ENCODE peak calls at places on chromosomes 1 and 21, in four cellular contexts. S is NT2/D1, M is nucleus accumbens, V is NCI-H1436. Y is an unnamed sample.

GRCh38 chr1:55131801-55132200 is 83.4 kb downstream of the USP24 start:
- DNase-seq in S (no peak), M (no peak), V (no peak), Y (no peak)

GRCh38 chr1:11046270-11046566 is 821 bp downstream of the MASP2 start:
- DNase-seq in S (no peak), M (no peak), V (no peak), Y (no peak)

GRCh38 chr1:207089627-207090265 is 1.1 kb downstream of the C4BPB start:
- DNase-seq in S (no peak), M (no peak), V (no peak), Y (no peak)

GRCh38 chr1:201126832-201127754 is at the start of gene ASCL5:
- DNase-seq in S (no peak), M (no peak), V (no peak), Y (no peak)

GRCh38 chr1:31984419-31985347 is 29.0 kb upstream of the KHDRBS1 start:
- DNase-seq in S (no peak), M (no peak), V (no peak), Y (no peak)

GRCh38 chr21:39029086-39029772 is 154.0 kb downstream of the PSMG1 start:
- DNase-seq in S (no peak), M (no peak), V (no peak), Y (no peak)

GRCh38 chr21:39705849-39706248 is 39.1 kb upstream of the IGSF5 start:
- DNase-seq in S (no peak), M (no peak), V (no peak), Y (no peak)

GRCh38 chr1:177432897-177433296 is 262.1 kb downstream of the BRINP2 start:
- DNase-seq in S (no peak), M (no peak), V (no peak), Y (no peak)

GRCh38 chr1:3919706-3920105 is 19.6 kb upstream of the C1orf174 start:
- DNase-seq in S (no peak), M (no peak), V (no peak), Y (no peak)

GRCh38 chr21:25307489-25307888 is 299.8 kb downstream of the MRPL39 start:
- DNase-seq in S (no peak), M (no peak), V (no peak), Y (no peak)

GRCh38 chr1:171142081-171142450 is 43.0 kb upstream of the FMO2 start:
- DNase-seq in S (no peak), M (peak), V (no peak), Y (peak)